ENCODE peak calls at places on chromosome 2, in seven cellular contexts. L is SK-N-SH, T is transverse colon, C is sigmoid colon, K is H1, U is HepG2, W is upper lobe of left lung. Z is an unnamed sample.

GRCh38 chr2:79940366-79940765 is 364.2 kb downstream of the LRRTM1 start:
- DNase-seq in L (no peak), T (no peak), C (no peak), K (no peak), U (no peak), W (no peak), Z (no peak)

GRCh38 chr2:112004246-112004645 is 50.8 kb upstream of the TMEM87B start:
- DNase-seq in L (no peak), T (peak; percentile 46), C (peak; percentile 78), K (no peak), U (no peak), W (no peak), Z (no peak)

GRCh38 chr2:240987588-240987987 is 10.8 kb upstream of the SNED1 start:
- DNase-seq in L (no peak), T (peak; percentile 21), C (peak; percentile 57), K (peak; percentile 30), U (no peak), W (peak; percentile 74), Z (no peak)

GRCh38 chr2:199144036-199144435 is 313.7 kb downstream of the SATB2 start:
- DNase-seq in L (no peak), T (no peak), C (no peak), K (no peak), U (no peak), W (no peak), Z (no peak)

GRCh38 chr2:8193146-8193545 is 488.7 kb upstream of the ID2 start:
- DNase-seq in L (no peak), T (no peak), C (no peak), K (no peak), U (no peak), W (no peak), Z (no peak)

GRCh38 chr2:55364189-55365055 is 55.2 kb downstream of the CCDC88A start:
- DNase-seq in L (no peak), T (no peak), C (peak; percentile 79), K (no peak), U (no peak), W (no peak), Z (no peak)

GRCh38 chr2:197121255-197121654 is 189.3 kb downstream of the ANKRD44 start:
- DNase-seq in L (no peak), T (no peak), C (no peak), K (no peak), U (no peak), W (no peak), Z (no peak)

GRCh38 chr2:158184556-158185343 is 83.1 kb downstream of the UPP2 start:
- DNase-seq in L (no peak), T (no peak), C (no peak), K (no peak), U (peak; percentile 97), W (no peak), Z (no peak)

GRCh38 chr2:96265349-96265839 is 403 bp downstream of the TMEM127 start:
- DNase-seq in L (peak; percentile 88), T (peak; percentile 58), C (peak; percentile 83), K (peak; percentile 69), U (peak; percentile 23), W (peak; percentile 90), Z (no peak)

DNA sequence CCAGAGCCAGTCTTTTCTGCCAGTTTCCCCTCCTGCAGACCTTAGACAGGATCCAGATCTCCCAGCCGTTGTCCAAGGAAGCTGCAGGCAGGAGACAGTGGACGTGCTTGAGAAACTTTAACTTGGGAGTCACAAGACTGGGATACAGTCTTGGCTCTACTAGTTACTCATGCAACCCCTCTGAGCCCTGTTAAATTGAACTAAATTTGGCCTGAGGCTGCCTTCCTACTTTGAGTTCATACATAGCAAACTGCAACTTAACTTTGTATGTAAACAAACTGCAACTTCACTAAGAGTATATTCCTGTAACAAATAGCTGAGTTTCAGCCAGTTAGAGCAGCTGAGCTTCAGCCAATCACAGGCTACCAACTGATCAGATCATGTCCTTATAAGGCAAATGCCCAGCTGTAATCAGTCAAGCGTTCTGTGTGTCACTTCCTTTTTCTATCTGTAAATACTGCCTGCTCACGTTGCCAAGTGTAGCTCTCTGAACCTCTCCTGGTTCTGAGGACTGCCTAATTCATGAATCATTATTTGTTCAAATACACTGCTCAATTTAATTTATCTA is 140.9 kb downstream of the CAPN13 start:
- DNase-seq in L (no peak), T (no peak), C (peak; percentile 85), K (no peak), U (peak; percentile 70), W (no peak), Z (peak; percentile 87)
- TF ChIP-seq EP300 in L (no peak), T (no peak), C (peak; percentile 82), K (no peak), U (no peak), W (no peak), Z (no peak)

GRCh38 chr2:27914046-27914792 is 23.7 kb downstream of the BABAM2 start:
- DNase-seq in L (no peak), T (no peak), C (no peak), K (no peak), U (peak; percentile 9), W (no peak), Z (no peak)

GRCh38 chr2:27916293-27917015 is 25.9 kb downstream of the BABAM2 start:
- DNase-seq in L (no peak), T (no peak), C (no peak), K (no peak), U (peak; percentile 86), W (no peak), Z (no peak)

GRCh38 chr2:27914793-27915175 is 24.3 kb downstream of the BABAM2 start:
- DNase-seq in L (no peak), T (no peak), C (no peak), K (no peak), U (no peak), W (no peak), Z (no peak)

GRCh38 chr2:27915874-27916273 is 25.3 kb downstream of the BABAM2 start:
- DNase-seq in L (no peak), T (no peak), C (no peak), K (no peak), U (peak; percentile 70), W (no peak), Z (no peak)

DNA sequence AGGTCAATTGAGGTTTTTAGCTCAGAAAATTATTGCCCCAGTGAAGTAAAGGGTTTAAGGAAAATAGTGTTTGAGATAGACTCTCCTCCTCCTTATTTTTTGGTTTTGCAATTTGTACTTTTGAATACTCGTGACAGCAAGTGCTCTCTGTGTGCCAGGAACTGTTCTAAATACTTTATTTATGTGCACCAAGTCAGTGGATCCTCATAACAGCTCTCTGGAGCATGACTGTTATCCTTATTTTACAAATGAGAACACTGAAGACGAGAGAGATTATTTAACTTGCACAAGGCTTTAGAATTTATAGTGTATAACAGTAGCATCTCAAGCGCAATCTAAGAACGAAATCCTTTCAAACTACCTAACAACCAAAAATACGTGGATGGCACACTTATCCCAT is 24.7 kb downstream of the BABAM2 start:
- DNase-seq in L (no peak), T (no peak), C (peak; percentile 72), K (no peak), U (no peak), W (no peak), Z (no peak)
- TF ChIP-seq POLR2AphosphoS5 in L (no peak), T (peak; percentile 64), C (peak; percentile 63), K (no peak), U (no peak), W (no peak), Z (peak; percentile 73)

GRCh38 chr2:64749446-64749845 is 95.7 kb upstream of the SERTAD2 start:
- DNase-seq in L (no peak), T (no peak), C (no peak), K (no peak), U (no peak), W (no peak), Z (no peak)
- H3K4me1 ChIP-seq in L (peaks cover 4% of the 10 kb centered on the region), T (peaks cover 12% of the 10 kb centered on the region), C (peaks cover 26% of the 10 kb centered on the region), K (peaks cover 4% of the 10 kb centered on the region), U (peaks cover 49% of the 10 kb centered on the region), W (peaks cover 14% of the 10 kb centered on the region), Z (peaks cover 12% of the 10 kb centered on the region)

GRCh38 chr2:186884585-186884984 is 35.6 kb upstream of the ZSWIM2 start:
- DNase-seq in L (peak; percentile 15), T (no peak), C (no peak), K (no peak), U (no peak), W (no peak), Z (no peak)

GRCh38 chr2:186891219-186891621 is 42.2 kb upstream of the ZSWIM2 start:
- DNase-seq in L (no peak), T (no peak), C (no peak), K (no peak), U (no peak), W (no peak), Z (no peak)

GRCh38 chr2:186883666-186884065 is 34.7 kb upstream of the ZSWIM2 start:
- DNase-seq in L (no peak), T (no peak), C (no peak), K (no peak), U (no peak), W (no peak), Z (no peak)

GRCh38 chr2:186889291-186889886 is 40.4 kb upstream of the ZSWIM2 start:
- DNase-seq in L (no peak), T (no peak), C (no peak), K (no peak), U (no peak), W (no peak), Z (no peak)

DNA sequence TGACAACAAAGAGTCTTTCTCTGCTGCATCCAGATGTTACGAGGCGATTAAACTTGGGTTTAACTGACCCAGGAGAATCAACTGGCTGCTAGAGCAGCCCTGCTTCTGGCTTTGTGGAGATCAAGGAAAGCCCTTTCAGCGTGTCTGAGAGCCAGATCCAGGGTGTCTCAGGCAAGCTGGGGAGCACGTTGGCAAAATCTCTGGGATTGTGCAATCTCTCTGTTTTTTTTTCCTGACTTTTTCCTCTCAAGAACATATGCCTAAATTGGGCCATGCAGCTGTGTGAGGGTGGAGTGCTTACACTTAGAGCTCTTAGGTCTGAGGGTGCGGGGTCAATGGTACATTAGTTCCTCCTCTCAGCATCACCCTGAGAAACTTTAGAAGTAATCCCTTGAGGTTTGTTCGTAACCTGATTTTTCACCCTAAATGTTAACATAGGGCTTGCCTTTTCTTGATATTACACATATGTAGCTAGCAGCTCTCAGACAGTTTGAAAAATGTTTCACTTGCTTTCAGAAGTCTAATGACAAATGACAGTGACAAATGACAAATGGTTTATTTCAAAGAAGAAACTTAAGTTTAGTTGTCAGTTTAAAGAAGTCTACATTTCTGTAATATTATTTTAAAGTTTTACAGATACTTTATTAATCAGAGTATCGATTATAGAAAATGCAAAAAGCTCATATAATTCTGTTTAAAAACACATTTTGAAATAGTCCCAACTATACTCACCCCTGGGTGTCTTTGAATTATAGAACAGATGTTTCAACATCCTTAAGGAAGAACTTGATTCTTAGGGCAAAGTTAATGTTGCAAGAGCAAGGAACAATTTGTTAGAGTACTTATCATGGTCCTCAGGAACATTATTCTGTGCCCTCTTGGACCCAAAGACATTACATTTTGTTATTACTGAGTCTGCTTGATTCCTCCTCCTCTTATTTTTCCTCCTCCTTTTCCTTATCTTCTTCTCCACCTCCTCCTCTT is 38.4 kb upstream of the ZSWIM2 start:
- DNase-seq in L (no peak), T (no peak), C (peak; percentile 87), K (no peak), U (no peak), W (no peak), Z (no peak)
- TF ChIP-seq EP300 in L (no peak), T (no peak), C (no peak), K (no peak), U (no peak), W (no peak), Z (no peak)